ENCODE peak calls at places on chromosomes 1 and 21, in six cellular contexts. M is astrocyte of the spinal cord; C is NCI-H1105; K is stimulated activated CD4-positive, alpha-beta T cell treated with anti-CD3 and anti-CD28 coated beads, Interleukin-4, amount 100 ng/mL, for 4 hours; E is EL; Y is HT-29. T is an unnamed sample.

GRCh38 chr1:168803696-168804510 is 74.9 kb upstream of the DPT start:
- DNase-seq in M (no peak), C (peak), K (no peak), E (no peak), Y (peak), T (no peak)

GRCh38 chr1:113874017-113874879 is 2.7 kb upstream of the PTPN22 start:
- DNase-seq in M (no peak), C (no peak), K (no peak), E (peak), Y (peak), T (peak)

GRCh38 chr1:243598433-243598832 is 251.6 kb downstream of the AKT3 start:
- DNase-seq in M (peak), C (no peak), K (peak), E (peak), Y (no peak), T (peak)

GRCh38 chr1:80402636-80403035 is 1396.1 kb upstream of the ADGRL4 start:
- DNase-seq in M (no peak), C (no peak), K (no peak), E (no peak), Y (no peak), T (no peak)

GRCh38 chr1:221279146-221279545 is 399.9 kb downstream of the HLX start:
- DNase-seq in M (no peak), C (no peak), K (no peak), E (no peak), Y (no peak), T (no peak)

GRCh38 chr1:201171063-201172036 is 17.1 kb upstream of the TMEM9 start:
- DNase-seq in M (peak), C (peak), K (peak), E (peak), Y (no peak), T (peak)

GRCh38 chr21:42564561-42564971 is 50.9 kb downstream of the SLC37A1 start:
- DNase-seq in M (no peak), C (no peak), K (no peak), E (no peak), Y (no peak), T (no peak)

GRCh38 chr1:212285685-212286436 is 651 bp downstream of the PPP2R5A start:
- DNase-seq in M (peak), C (peak), K (peak), E (peak), Y (no peak), T (peak)

GRCh38 chr1:25797939-25798338 is 2.1 kb upstream of the SELENON start:
- DNase-seq in M (no peak), C (no peak), K (peak), E (peak), Y (no peak), T (peak)

GRCh38 chr1:203440780-203441179 is 34.8 kb upstream of the PRELP start:
- DNase-seq in M (peak), C (peak), K (no peak), E (peak), Y (peak), T (peak)

GRCh38 chr1:34645109-34645688 is 109.6 kb upstream of the GJB5 start:
- DNase-seq in M (no peak), C (no peak), K (no peak), E (no peak), Y (no peak), T (no peak)

GRCh38 chr1:229880271-229881170 is 186.5 kb upstream of the GALNT2 start:
- DNase-seq in M (no peak), C (no peak), K (no peak), E (no peak), Y (no peak), T (no peak)